ENCODE peak calls at places on chromosomes 11 and 22, in four cellular contexts. J, O, S and I are unnamed samples.
A peak's percentile ranks its signal among the peaks of the same experiment; 100 is the strongest.

GRCh38 chr11:64306563-64306875 is 1.2 kb downstream of the ESRRA start:
- DNase-seq in J (no peak), O (no peak), S (no peak), I (no peak)

GRCh38 chr11:94400839-94401772 is at the start of gene GPR83:
- DNase-seq in J (peak; percentile 43), O (peak; percentile 58), S (no peak), I (no peak)

GRCh38 chr11:67410369-67410831 is 5.1 kb upstream of the CARNS1 start:
- DNase-seq in J (no peak), O (no peak), S (no peak), I (no peak)

GRCh38 chr11:94111660-94112059 is 17.0 kb upstream of the PANX1 start:
- DNase-seq in J (no peak), O (no peak), S (no peak), I (no peak)

GRCh38 chr11:83659466-83659865 is 373.3 kb upstream of the CCDC90B start:
- DNase-seq in J (no peak), O (no peak), S (no peak), I (no peak)

GRCh38 chr11:129696309-129696989 is 119.2 kb upstream of the TMEM45B start:
- DNase-seq in J (no peak), O (no peak), S (no peak), I (no peak)

GRCh38 chr11:119121811-119122124 is 388 bp downstream of the HINFP start:
- DNase-seq in J (no peak), O (no peak), S (no peak), I (no peak)

GRCh38 chr22:35411112-35411511 is 11.2 kb downstream of the MCM5 start:
- DNase-seq in J (no peak), O (no peak), S (no peak), I (peak; percentile 59)

GRCh38 chr11:47433991-47434786 is 8.0 kb upstream of the PSMC3 start:
- DNase-seq in J (peak; percentile 88), O (no peak), S (peak; percentile 76), I (no peak)

GRCh38 chr11:58575377-58576020 is at the start of gene LPXN:
- DNase-seq in J (peak; percentile 82), O (no peak), S (no peak), I (no peak)

GRCh38 chr11:126339866-126340434 is 15.5 kb upstream of the ST3GAL4 start:
- DNase-seq in J (peak; percentile 69), O (no peak), S (peak; percentile 81), I (peak; percentile 71)

GRCh38 chr11:126343051-126343450 is 12.4 kb upstream of the ST3GAL4 start:
- DNase-seq in J (no peak), O (no peak), S (peak; percentile 38), I (no peak)

GRCh38 chr11:126340960-126341709 is 14.4 kb upstream of the ST3GAL4 start:
- DNase-seq in J (no peak), O (peak; percentile 23), S (peak; percentile 25), I (peak; percentile 6)

GRCh38 chr11:126339073-126339865 is 16.2 kb upstream of the ST3GAL4 start:
- DNase-seq in J (peak; percentile 36), O (no peak), S (peak; percentile 34), I (peak; percentile 17)

GRCh38 chr11:126341760-126342161 is 13.7 kb upstream of the ST3GAL4 start:
- DNase-seq in J (peak; percentile 81), O (peak; percentile 94), S (peak; percentile 26), I (no peak)
- H3K4me1 ChIP-seq in J (peaks cover 13% of the 10 kb centered on the region), O (peaks cover 35% of the 10 kb centered on the region), S (peaks cover 21% of the 10 kb centered on the region), I (no peaks in the 10 kb centered on the region)

GRCh38 chr11:120645639-120646038 is 134.1 kb downstream of the GRIK4 start:
- DNase-seq in J (no peak), O (peak; percentile 94), S (no peak), I (no peak)
- H3K4me3 ChIP-seq in J (no peak overlapping the region), O (peak overlapping the region; percentile 23), S (no peak overlapping the region), I (no peak overlapping the region)

GRCh38 chr22:22886546-22886945 is 1.1 kb upstream of the IGLL5 start:
- DNase-seq in J (no peak), O (no peak), S (no peak), I (no peak)

GRCh38 chr22:22891139-22891621 is 3.6 kb downstream of the IGLL5 start:
- DNase-seq in J (no peak), O (no peak), S (no peak), I (no peak)

GRCh38 chr22:22887621-22888503 is at the start of gene IGLL5:
- DNase-seq in J (no peak), O (no peak), S (no peak), I (no peak)

GRCh38 chr22:22890085-22890484 is 2.5 kb downstream of the IGLL5 start:
- DNase-seq in J (no peak), O (no peak), S (no peak), I (no peak)

DNA sequence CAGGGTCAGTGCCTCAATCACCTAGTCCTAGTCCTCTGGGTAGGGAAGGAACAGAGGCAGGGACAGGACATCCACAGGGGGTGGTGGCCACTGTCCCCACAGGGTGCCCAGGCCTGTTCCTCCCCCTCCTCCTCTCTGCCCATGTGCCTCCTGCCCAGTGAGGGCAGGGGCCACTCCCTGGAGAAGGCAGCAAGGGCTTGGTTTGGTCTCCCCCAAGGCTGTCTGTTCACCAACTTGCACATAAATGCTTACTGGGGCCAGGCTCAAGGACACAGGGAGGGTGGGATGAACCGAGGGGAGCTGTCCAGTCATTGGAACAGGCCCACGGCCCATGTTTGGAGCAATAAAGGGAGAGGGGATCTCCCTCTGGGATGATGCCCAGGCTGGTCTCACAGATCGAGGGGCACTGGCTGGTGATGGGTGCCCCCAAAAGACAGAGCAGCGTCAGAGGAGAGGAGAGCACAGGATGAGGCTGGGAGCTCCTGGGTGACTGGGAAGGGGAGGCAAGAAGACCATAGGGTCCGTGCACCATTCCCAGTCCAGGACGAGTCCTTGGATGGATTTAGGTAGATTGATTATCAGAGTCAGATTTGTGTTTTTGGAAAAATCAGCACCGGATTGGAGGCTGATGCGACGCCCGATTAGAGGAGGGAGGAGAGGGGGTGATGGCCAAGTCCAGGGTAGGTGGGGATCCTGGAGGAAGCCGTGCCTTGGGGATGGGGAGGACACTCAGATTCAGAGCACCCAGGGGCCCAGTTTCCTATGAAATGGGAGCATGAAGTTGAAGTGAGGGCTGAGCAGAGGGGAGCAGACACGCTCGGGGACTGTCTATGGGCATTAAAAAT is 1.1 kb downstream of the IGLL5 start:
- DNase-seq in J (no peak), O (no peak), S (no peak), I (no peak)
- H3K27ac ChIP-seq in J (no peak overlapping the region), O (no peak overlapping the region), S (no peak overlapping the region), I (no peak overlapping the region)

GRCh38 chr11:35144811-35145210 is 5.8 kb downstream of the CD44 start:
- DNase-seq in J (peak; percentile 72), O (no peak), S (no peak), I (no peak)
- H3K4me1 ChIP-seq in J (peaks cover 36% of the 10 kb centered on the region), O (peaks cover 14% of the 10 kb centered on the region), S (no peaks in the 10 kb centered on the region), I (peaks cover 15% of the 10 kb centered on the region)